ENCODE peak calls at places on chromosomes 4 and X, in four cellular contexts. One of them, this sample, is unnamed.

GRCh38 chr4:84547211-84547610 is 35.7 kb upstream of the CDS1 start:
- DNase-seq in M059J: no peak
- DNase-seq in activated CD4-positive, alpha-beta T cell treated with anti-CD3 and anti-CD28 coated beads for 4 hours: no peak
- DNase-seq in GM04504: no peak
- DNase-seq in this sample: no peak

GRCh38 chrX:138765061-138765460 is 53.5 kb upstream of the FGF13 start:
- DNase-seq in M059J: peak; percentile 53
- DNase-seq in activated CD4-positive, alpha-beta T cell treated with anti-CD3 and anti-CD28 coated beads for 4 hours: no peak
- DNase-seq in GM04504: peak; percentile 41
- DNase-seq in this sample: no peak

GRCh38 chr4:164918956-164919355 is 42.0 kb downstream of the APELA start:
- DNase-seq in M059J: no peak
- DNase-seq in activated CD4-positive, alpha-beta T cell treated with anti-CD3 and anti-CD28 coated beads for 4 hours: no peak
- DNase-seq in GM04504: no peak
- DNase-seq in this sample: no peak

GRCh38 chr4:52312722-52313121 is 261.6 kb downstream of the SPATA18 start:
- DNase-seq in M059J: no peak
- DNase-seq in activated CD4-positive, alpha-beta T cell treated with anti-CD3 and anti-CD28 coated beads for 4 hours: no peak
- DNase-seq in GM04504: no peak
- DNase-seq in this sample: no peak

GRCh38 chr4:149735796-149736195 is 79.8 kb downstream of the IQCM start:
- DNase-seq in M059J: no peak
- DNase-seq in activated CD4-positive, alpha-beta T cell treated with anti-CD3 and anti-CD28 coated beads for 4 hours: no peak
- DNase-seq in GM04504: no peak
- DNase-seq in this sample: no peak

GRCh38 chr4:152699313-152699712 is 19.5 kb upstream of the TMEM154 start:
- DNase-seq in M059J: no peak
- DNase-seq in activated CD4-positive, alpha-beta T cell treated with anti-CD3 and anti-CD28 coated beads for 4 hours: no peak
- DNase-seq in GM04504: no peak
- DNase-seq in this sample: no peak

GRCh38 chr4:153341575-153342090 is 2.9 kb upstream of the MND1 start:
- DNase-seq in M059J: peak; percentile 80
- DNase-seq in activated CD4-positive, alpha-beta T cell treated with anti-CD3 and anti-CD28 coated beads for 4 hours: no peak
- DNase-seq in GM04504: no peak
- DNase-seq in this sample: no peak

GRCh38 chrX:17464196-17464595 is 89.2 kb downstream of the NHS start:
- DNase-seq in M059J: peak; percentile 92
- DNase-seq in activated CD4-positive, alpha-beta T cell treated with anti-CD3 and anti-CD28 coated beads for 4 hours: no peak
- DNase-seq in GM04504: peak; percentile 28
- DNase-seq in this sample: no peak

GRCh38 chr4:41287852-41288251 is 31.1 kb downstream of the UCHL1 start:
- DNase-seq in M059J: no peak
- DNase-seq in activated CD4-positive, alpha-beta T cell treated with anti-CD3 and anti-CD28 coated beads for 4 hours: no peak
- DNase-seq in GM04504: no peak
- DNase-seq in this sample: no peak

GRCh38 chrX:10634681-10635161 is 14.3 kb upstream of the MID1 start:
- DNase-seq in M059J: peak; percentile 97
- DNase-seq in activated CD4-positive, alpha-beta T cell treated with anti-CD3 and anti-CD28 coated beads for 4 hours: no peak
- DNase-seq in GM04504: no peak
- DNase-seq in this sample: no peak

GRCh38 chr4:1872918-1873269 is 1.7 kb downstream of the NSD2 start:
- DNase-seq in M059J: peak; percentile 83
- DNase-seq in activated CD4-positive, alpha-beta T cell treated with anti-CD3 and anti-CD28 coated beads for 4 hours: peak; percentile 21
- DNase-seq in GM04504: peak; percentile 45
- DNase-seq in this sample: no peak

GRCh38 chr4:23970193-23970850 is 80.5 kb upstream of the PPARGC1A start:
- DNase-seq in M059J: no peak
- DNase-seq in activated CD4-positive, alpha-beta T cell treated with anti-CD3 and anti-CD28 coated beads for 4 hours: no peak
- DNase-seq in GM04504: no peak
- DNase-seq in this sample: no peak

GRCh38 chr4:101355767-101356702 is 8.7 kb upstream of the PPP3CA start:
- DNase-seq in M059J: peak; percentile 90
- DNase-seq in activated CD4-positive, alpha-beta T cell treated with anti-CD3 and anti-CD28 coated beads for 4 hours: no peak
- DNase-seq in GM04504: no peak
- DNase-seq in this sample: no peak

GRCh38 chr4:26020896-26021295 is 106.9 kb downstream of the SMIM20 start:
- DNase-seq in M059J: peak; percentile 91
- DNase-seq in activated CD4-positive, alpha-beta T cell treated with anti-CD3 and anti-CD28 coated beads for 4 hours: no peak
- DNase-seq in GM04504: no peak
- DNase-seq in this sample: no peak

GRCh38 chr4:87089368-87089767 is 131.1 kb downstream of the KLHL8 start:
- DNase-seq in M059J: no peak
- DNase-seq in activated CD4-positive, alpha-beta T cell treated with anti-CD3 and anti-CD28 coated beads for 4 hours: no peak
- DNase-seq in GM04504: no peak
- DNase-seq in this sample: no peak

GRCh38 chrX:150575415-150575814 is 7.0 kb downstream of the MTM1 start:
- DNase-seq in M059J: peak; percentile 94
- DNase-seq in activated CD4-positive, alpha-beta T cell treated with anti-CD3 and anti-CD28 coated beads for 4 hours: peak; percentile 69
- DNase-seq in GM04504: no peak
- DNase-seq in this sample: no peak

GRCh38 chrX:48465336-48465933 is 4.6 kb downstream of the SLC38A5 start:
- DNase-seq in M059J: peak; percentile 85
- DNase-seq in activated CD4-positive, alpha-beta T cell treated with anti-CD3 and anti-CD28 coated beads for 4 hours: no peak
- DNase-seq in GM04504: peak; percentile 72
- DNase-seq in this sample: no peak

GRCh38 chr4:81319657-81320056 is 104.6 kb upstream of the PRKG2 start:
- DNase-seq in M059J: no peak
- DNase-seq in activated CD4-positive, alpha-beta T cell treated with anti-CD3 and anti-CD28 coated beads for 4 hours: no peak
- DNase-seq in GM04504: no peak
- DNase-seq in this sample: no peak

GRCh38 chr4:164734476-164734875 is 19.5 kb upstream of the SMIM31 start:
- DNase-seq in M059J: no peak
- DNase-seq in activated CD4-positive, alpha-beta T cell treated with anti-CD3 and anti-CD28 coated beads for 4 hours: no peak
- DNase-seq in GM04504: no peak
- DNase-seq in this sample: no peak

GRCh38 chr4:1809754-1810502 is 16.8 kb downstream of the FGFR3 start:
- DNase-seq in M059J: peak; percentile 63
- DNase-seq in activated CD4-positive, alpha-beta T cell treated with anti-CD3 and anti-CD28 coated beads for 4 hours: peak; percentile 55
- DNase-seq in GM04504: peak; percentile 17
- DNase-seq in this sample: peak; percentile 75

GRCh38 chr4:15232725-15233597 is 194.9 kb upstream of the C1QTNF7 start:
- DNase-seq in M059J: peak; percentile 75
- DNase-seq in activated CD4-positive, alpha-beta T cell treated with anti-CD3 and anti-CD28 coated beads for 4 hours: no peak
- DNase-seq in GM04504: no peak
- DNase-seq in this sample: peak; percentile 38

GRCh38 chr4:86132459-86132858 is 227.4 kb downstream of the MAPK10 start:
- DNase-seq in M059J: peak; percentile 12
- DNase-seq in activated CD4-positive, alpha-beta T cell treated with anti-CD3 and anti-CD28 coated beads for 4 hours: no peak
- DNase-seq in GM04504: no peak
- DNase-seq in this sample: no peak

GRCh38 chr4:82216231-82216630 is 157.6 kb downstream of the HNRNPD start:
- DNase-seq in M059J: no peak
- DNase-seq in activated CD4-positive, alpha-beta T cell treated with anti-CD3 and anti-CD28 coated beads for 4 hours: no peak
- DNase-seq in GM04504: no peak
- DNase-seq in this sample: no peak

GRCh38 chrX:63128509-63128908 is 222.6 kb downstream of the SPIN4 start:
- DNase-seq in M059J: peak; percentile 12
- DNase-seq in activated CD4-positive, alpha-beta T cell treated with anti-CD3 and anti-CD28 coated beads for 4 hours: peak; percentile 19
- DNase-seq in GM04504: peak; percentile 0
- DNase-seq in this sample: no peak

GRCh38 chr4:91502365-91502764 is 801.4 kb upstream of the GRID2 start:
- DNase-seq in M059J: no peak
- DNase-seq in activated CD4-positive, alpha-beta T cell treated with anti-CD3 and anti-CD28 coated beads for 4 hours: no peak
- DNase-seq in GM04504: no peak
- DNase-seq in this sample: no peak

GRCh38 chr4:133147365-133147821 is 1.7 kb upstream of the PCDH10 start:
- DNase-seq in M059J: peak; percentile 16
- DNase-seq in activated CD4-positive, alpha-beta T cell treated with anti-CD3 and anti-CD28 coated beads for 4 hours: no peak
- DNase-seq in GM04504: no peak
- DNase-seq in this sample: no peak

GRCh38 chr4:99808260-99808857 is 8.3 kb upstream of the DAPP1 start:
- DNase-seq in M059J: peak; percentile 25
- DNase-seq in activated CD4-positive, alpha-beta T cell treated with anti-CD3 and anti-CD28 coated beads for 4 hours: peak; percentile 74
- DNase-seq in GM04504: no peak
- DNase-seq in this sample: peak; percentile 76

GRCh38 chr4:166421556-166422156 is 548.6 kb downstream of the TLL1 start:
- DNase-seq in M059J: peak; percentile 87
- DNase-seq in activated CD4-positive, alpha-beta T cell treated with anti-CD3 and anti-CD28 coated beads for 4 hours: no peak
- DNase-seq in GM04504: no peak
- DNase-seq in this sample: no peak

GRCh38 chr4:129323630-129324029 is 227.7 kb downstream of the C4orf33 start:
- DNase-seq in M059J: no peak
- DNase-seq in activated CD4-positive, alpha-beta T cell treated with anti-CD3 and anti-CD28 coated beads for 4 hours: no peak
- DNase-seq in GM04504: no peak
- DNase-seq in this sample: no peak

GRCh38 chr4:172411180-172411579 is 598.0 kb downstream of the GALNTL6 start:
- DNase-seq in M059J: no peak
- DNase-seq in activated CD4-positive, alpha-beta T cell treated with anti-CD3 and anti-CD28 coated beads for 4 hours: no peak
- DNase-seq in GM04504: no peak
- DNase-seq in this sample: no peak

GRCh38 chr4:158827475-158828085 is 58.8 kb downstream of the FNIP2 start:
- DNase-seq in M059J: no peak
- DNase-seq in activated CD4-positive, alpha-beta T cell treated with anti-CD3 and anti-CD28 coated beads for 4 hours: no peak
- DNase-seq in GM04504: no peak
- DNase-seq in this sample: no peak

GRCh38 chr4:187586892-187587291 is 408.7 kb upstream of the ZFP42 start:
- DNase-seq in M059J: peak; percentile 85
- DNase-seq in activated CD4-positive, alpha-beta T cell treated with anti-CD3 and anti-CD28 coated beads for 4 hours: no peak
- DNase-seq in GM04504: no peak
- DNase-seq in this sample: no peak

GRCh38 chr4:8285143-8285975 is 15.8 kb downstream of the HTRA3 start:
- DNase-seq in M059J: no peak
- DNase-seq in activated CD4-positive, alpha-beta T cell treated with anti-CD3 and anti-CD28 coated beads for 4 hours: no peak
- DNase-seq in GM04504: no peak
- DNase-seq in this sample: peak; percentile 52

GRCh38 chr4:185183622-185184281 is 20.0 kb downstream of the CFAP97 start:
- DNase-seq in M059J: peak; percentile 75
- DNase-seq in activated CD4-positive, alpha-beta T cell treated with anti-CD3 and anti-CD28 coated beads for 4 hours: peak; percentile 84
- DNase-seq in GM04504: peak; percentile 75
- DNase-seq in this sample: no peak

GRCh38 chr4:84852081-84852480 is 114.4 kb downstream of the WDFY3 start:
- DNase-seq in M059J: peak; percentile 72
- DNase-seq in activated CD4-positive, alpha-beta T cell treated with anti-CD3 and anti-CD28 coated beads for 4 hours: no peak
- DNase-seq in GM04504: no peak
- DNase-seq in this sample: no peak

GRCh38 chr4:18536420-18536819 is 514.9 kb upstream of the LCORL start:
- DNase-seq in M059J: no peak
- DNase-seq in activated CD4-positive, alpha-beta T cell treated with anti-CD3 and anti-CD28 coated beads for 4 hours: no peak
- DNase-seq in GM04504: no peak
- DNase-seq in this sample: no peak

GRCh38 chr4:83535945-83536648 is at the start of gene GPAT3:
- DNase-seq in M059J: peak; percentile 78
- DNase-seq in activated CD4-positive, alpha-beta T cell treated with anti-CD3 and anti-CD28 coated beads for 4 hours: peak; percentile 63
- DNase-seq in GM04504: peak; percentile 46
- DNase-seq in this sample: peak; percentile 90

GRCh38 chr4:8388471-8388870 is 52.1 kb downstream of the ACOX3 start:
- DNase-seq in M059J: no peak
- DNase-seq in activated CD4-positive, alpha-beta T cell treated with anti-CD3 and anti-CD28 coated beads for 4 hours: no peak
- DNase-seq in GM04504: no peak
- DNase-seq in this sample: no peak

This sample was measured in Right ventricle myocardium superior.